ENCODE peak calls at places on chromosomes 3 and 15, in seven cellular contexts. Q is fibroblast of lung; A is SK-N-SH; N is activated CD8-positive, alpha-beta memory T cell treated with anti-CD3 and anti-CD28 coated beads for 48 hours; K is AG08395; E is epithelial cell of esophagus; R is Caco-2. L is an unnamed sample.

GRCh38 chr3:143182861-143183667 is 63.5 kb downstream of the CHST2 start:
- DNase-seq in Q (no peak), A (no peak), N (no peak), K (no peak), E (no peak), R (no peak), L (no peak)

GRCh38 chr3:77602722-77603121 is 562.8 kb downstream of the ROBO2 start:
- DNase-seq in Q (no peak), A (no peak), N (no peak), K (no peak), E (peak), R (peak), L (no peak)

GRCh38 chr3:156535162-156535627 is 19.7 kb downstream of the SSR3 start:
- DNase-seq in Q (peak), A (no peak), N (no peak), K (peak), E (peak), R (peak), L (peak)

GRCh38 chr3:169812844-169813677 is at the start of the genes LRRC34 and LRRIQ4:
- DNase-seq in Q (peak), A (peak), N (peak), K (peak), E (peak), R (no peak), L (no peak)

GRCh38 chr3:150870406-150870805 is 34.8 kb downstream of the MINDY4B start:
- DNase-seq in Q (peak), A (no peak), N (no peak), K (peak), E (peak), R (no peak), L (no peak)

GRCh38 chr15:68431792-68432401 is at the start of gene ITGA11:
- DNase-seq in Q (peak), A (peak), N (no peak), K (peak), E (peak), R (peak), L (peak)

GRCh38 chr3:170802164-170803151 is 67.5 kb downstream of the RPL22L1 start:
- DNase-seq in Q (peak), A (no peak), N (no peak), K (peak), E (peak), R (no peak), L (no peak)

GRCh38 chr3:175432338-175433025 is 573.3 kb downstream of the NAALADL2 start:
- DNase-seq in Q (peak), A (peak), N (no peak), K (peak), E (peak), R (no peak), L (no peak)

GRCh38 chr3:40137586-40138295 is 171.8 kb upstream of the EIF1B start:
- DNase-seq in Q (peak), A (no peak), N (no peak), K (peak), E (peak), R (no peak), L (no peak)

GRCh38 chr3:4772171-4772804 is 206.9 kb upstream of the BHLHE40 start:
- DNase-seq in Q (peak), A (no peak), N (no peak), K (peak), E (peak), R (no peak), L (no peak)

GRCh38 chr3:141280690-141281089 is 49.1 kb downstream of the PXYLP1 start:
- DNase-seq in Q (no peak), A (no peak), N (no peak), K (no peak), E (peak), R (no peak), L (no peak)

GRCh38 chr15:58517682-58518525 is 86.1 kb downstream of the LIPC start:
- DNase-seq in Q (no peak), A (no peak), N (no peak), K (no peak), E (no peak), R (no peak), L (no peak)

L was measured in retina.